ENCODE peak calls at places on chromosomes 12 and 14, in four cellular contexts. C is fibroblast of mammary gland; H is kidney; P is CD8-positive, alpha-beta T cell. Q is an unnamed sample.

GRCh38 chr14:30573203-30573814 is 14.4 kb downstream of the G2E3 start:
- DNase-seq in C (peak), H (no peak), P (no peak), Q (no peak)

GRCh38 chr12:23354800-23355199 is 594.7 kb downstream of the SOX5 start:
- DNase-seq in C (no peak), H (no peak), P (no peak), Q (no peak)

GRCh38 chr14:21093769-21094681 is 4.4 kb downstream of the ZNF219 start:
- DNase-seq in C (no peak), H (no peak), P (no peak), Q (no peak)

GRCh38 chr12:75592086-75592485 is 80.7 kb upstream of the KRR1 start:
- DNase-seq in C (no peak), H (no peak), P (no peak), Q (no peak)

GRCh38 chr14:26332966-26333365 is 264.9 kb downstream of the NOVA1 start:
- DNase-seq in C (peak), H (no peak), P (no peak), Q (no peak)

GRCh38 chr12:1978078-1978477 is 26.2 kb downstream of the DCP1B start:
- DNase-seq in C (peak), H (no peak), P (no peak), Q (no peak)

GRCh38 chr12:43969882-43970281 is 134.0 kb downstream of the TMEM117 start:
- DNase-seq in C (peak), H (no peak), P (no peak), Q (peak)

GRCh38 chr14:67487937-67488893 is at the start of gene TMEM229B:
- DNase-seq in C (no peak), H (peak), P (peak), Q (no peak)

GRCh38 chr12:4908694-4909396 is 860 bp upstream of the KCNA1 start:
- DNase-seq in C (peak), H (peak), P (no peak), Q (no peak)

GRCh38 chr12:130181211-130181610 is 18.9 kb downstream of the FZD10 start:
- DNase-seq in C (no peak), H (no peak), P (no peak), Q (no peak)

GRCh38 chr12:65308001-65308400 is 29.5 kb downstream of the MSRB3 start:
- DNase-seq in C (peak), H (no peak), P (no peak), Q (no peak)

GRCh38 chr12:53956914-53957536 is 2.3 kb downstream of the HOXC12 start:
- DNase-seq in C (no peak), H (no peak), P (no peak), Q (no peak)

GRCh38 chr12:126343352-126343751 is 1278.1 kb downstream of the AACS start:
- DNase-seq in C (no peak), H (no peak), P (no peak), Q (no peak)

GRCh38 chr14:63214417-63215196 is 10.4 kb downstream of the RHOJ start:
- DNase-seq in C (no peak), H (no peak), P (no peak), Q (no peak)

GRCh38 chr12:13486794-13487193 is 290.3 kb downstream of the EMP1 start:
- DNase-seq in C (no peak), H (no peak), P (no peak), Q (no peak)

GRCh38 chr14:61668267-61668666 is 27.0 kb upstream of the HIF1A start:
- DNase-seq in C (no peak), H (no peak), P (no peak), Q (no peak)

GRCh38 chr14:68011629-68012028 is 192.1 kb downstream of the RAD51B start:
- DNase-seq in C (peak), H (no peak), P (no peak), Q (peak)

GRCh38 chr14:63164108-63164683 is 40.0 kb upstream of the RHOJ start:
- DNase-seq in C (no peak), H (no peak), P (no peak), Q (no peak)

GRCh38 chr12:87922721-87923120 is 106.5 kb downstream of the C12orf50 start:
- DNase-seq in C (no peak), H (no peak), P (no peak), Q (peak)

GRCh38 chr14:104502060-104502459 is 77.5 kb upstream of the C14orf180 start:
- DNase-seq in C (no peak), H (no peak), P (no peak), Q (no peak)

GRCh38 chr12:112916270-112916669 is 9.5 kb downstream of the OAS1 start:
- DNase-seq in C (no peak), H (no peak), P (no peak), Q (no peak)

GRCh38 chr14:28770574-28770973 is 4.0 kb downstream of the FOXG1 start:
- DNase-seq in C (no peak), H (no peak), P (no peak), Q (no peak)

GRCh38 chr12:99386907-99387306 is 260.6 kb upstream of the GARIN6 start:
- DNase-seq in C (peak), H (no peak), P (no peak), Q (no peak)

GRCh38 chr12:124395284-124395752 is 100.4 kb downstream of the RFLNA start:
- DNase-seq in C (no peak), H (no peak), P (no peak), Q (no peak)

GRCh38 chr12:124359671-124360581 is 65.0 kb downstream of the RFLNA start:
- DNase-seq in C (no peak), H (no peak), P (no peak), Q (no peak)

GRCh38 chr14:69351385-69351784 is 46.7 kb downstream of the ERH start:
- DNase-seq in C (no peak), H (no peak), P (no peak), Q (no peak)

GRCh38 chr12:65948320-65949008 is 124.2 kb downstream of the HMGA2 start:
- DNase-seq in C (peak), H (peak), P (no peak), Q (no peak)

GRCh38 chr14:50620341-50620740 is 47.8 kb downstream of the SAV1 start:
- DNase-seq in C (peak), H (no peak), P (no peak), Q (no peak)

GRCh38 chr12:48442191-48442828 is 30.0 kb upstream of the ANP32D start:
- DNase-seq in C (no peak), H (no peak), P (no peak), Q (no peak)

GRCh38 chr12:87779016-87779415 is 250.2 kb downstream of the C12orf50 start:
- DNase-seq in C (no peak), H (peak), P (no peak), Q (no peak)

GRCh38 chr12:75848533-75848932 is 183.0 kb downstream of the PHLDA1 start:
- DNase-seq in C (no peak), H (no peak), P (no peak), Q (no peak)

GRCh38 chr12:6684609-6685008 is 4.6 kb downstream of the ZNF384 start:
- DNase-seq in C (peak), H (no peak), P (no peak), Q (no peak)

GRCh38 chr12:60494249-60494648 is 898.4 kb downstream of the SLC16A7 start:
- DNase-seq in C (peak), H (no peak), P (no peak), Q (peak)

GRCh38 chr14:72215080-72215479 is 282.9 kb downstream of the RGS6 start:
- DNase-seq in C (no peak), H (no peak), P (no peak), Q (no peak)

GRCh38 chr12:3935078-3935477 is 61.9 kb upstream of the PARP11 start:
- DNase-seq in C (no peak), H (no peak), P (no peak), Q (no peak)

GRCh38 chr14:24613747-24614146 is 4.3 kb upstream of the GZMH start:
- DNase-seq in C (no peak), H (no peak), P (no peak), Q (no peak)

GRCh38 chr12:20370001-20370381 is 1.7 kb downstream of the PDE3A start:
- DNase-seq in C (peak), H (no peak), P (no peak), Q (no peak)

GRCh38 chr12:20369164-20370000 is 1.0 kb downstream of the PDE3A start:
- DNase-seq in C (peak), H (peak), P (no peak), Q (no peak)

GRCh38 chr12:20366776-20367409 is 1.4 kb upstream of the PDE3A start:
- DNase-seq in C (no peak), H (no peak), P (no peak), Q (no peak)

GRCh38 chr12:20368653-20369163 is 371 bp downstream of the PDE3A start:
- DNase-seq in C (peak), H (peak), P (no peak), Q (no peak)

DNA sequence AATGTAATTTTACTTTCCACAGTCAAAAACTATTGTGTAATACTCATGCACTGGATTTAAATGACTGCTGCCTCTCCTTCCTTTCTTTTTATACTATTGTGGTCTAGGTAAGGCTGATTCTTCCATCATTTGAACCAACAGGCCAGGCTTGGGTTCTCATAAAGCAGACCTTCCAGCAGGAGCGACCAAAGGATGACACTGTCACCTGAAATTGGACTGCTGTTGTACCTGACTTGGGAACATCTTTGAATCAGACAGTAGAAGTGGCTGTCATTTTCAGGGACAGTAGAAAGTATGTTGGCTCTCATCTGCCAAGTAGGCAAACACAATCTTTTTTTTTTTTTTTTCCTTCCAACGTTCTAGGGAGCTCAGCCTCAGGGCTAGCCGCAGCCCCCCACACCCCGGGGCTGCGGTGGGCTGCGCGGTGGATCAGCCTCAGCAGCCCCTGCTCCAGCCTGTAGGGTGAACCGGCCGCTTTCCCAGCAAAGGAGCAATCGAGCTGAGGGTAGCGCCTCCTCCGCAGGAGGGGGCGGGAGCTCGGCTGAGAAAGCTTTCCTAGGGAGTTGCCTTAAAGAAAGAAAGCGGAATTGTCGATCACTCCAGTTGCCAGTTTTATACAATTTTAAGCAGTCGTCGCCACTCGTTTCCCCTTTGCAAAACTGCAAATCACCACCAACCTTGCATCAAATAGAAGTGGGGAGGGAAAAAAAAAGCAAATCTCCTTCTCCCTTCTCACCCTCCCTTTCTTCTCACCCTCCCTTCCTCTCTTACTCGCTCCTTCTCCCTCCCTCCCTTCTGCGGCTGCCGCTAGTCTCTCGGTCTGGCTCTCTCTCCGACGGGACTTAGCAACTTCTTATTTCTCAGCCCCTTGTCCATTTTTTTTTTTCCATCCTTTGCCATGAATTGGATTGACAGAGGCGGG is at the start of gene PDE3A:
- DNase-seq in C (peak), H (peak), P (no peak), Q (no peak)
- TF ChIP-seq CTCF in C (peak), H (peak), P (no peak), Q (peak)

DNA sequence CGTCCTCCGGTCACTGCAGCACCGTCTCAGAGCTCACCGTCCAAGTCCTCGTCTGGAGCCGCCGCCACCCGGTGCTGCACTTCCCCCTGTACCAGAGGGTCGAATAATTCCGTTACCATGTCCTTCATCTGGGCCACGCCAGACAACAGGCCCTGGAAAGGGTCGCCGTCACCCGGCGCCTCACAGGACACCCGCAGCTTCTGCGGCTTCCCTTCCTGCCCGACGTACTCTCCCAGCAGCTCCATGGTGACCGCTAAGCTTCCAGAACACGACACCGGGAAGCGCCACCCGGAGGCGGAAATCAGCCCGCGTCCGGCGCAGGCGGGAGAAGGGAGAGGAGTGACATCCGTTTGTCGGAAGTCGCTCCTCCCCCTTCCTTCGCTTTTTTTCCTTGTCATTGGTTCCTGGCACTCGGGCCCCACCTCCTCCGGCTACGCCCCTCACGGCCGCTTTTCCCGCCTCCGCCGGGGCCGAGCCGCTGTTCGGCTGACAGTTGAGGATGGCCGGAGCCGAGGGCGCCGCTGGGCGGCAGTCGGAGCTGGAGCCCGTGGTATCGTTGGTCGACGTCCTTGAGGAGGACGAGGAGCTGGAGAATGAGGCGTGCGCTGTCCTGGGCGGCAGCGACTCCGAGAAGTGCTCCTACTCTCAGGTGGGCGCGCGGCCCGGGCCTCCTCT is at the start of the genes GON7 and UBR7:
- DNase-seq in C (peak), H (peak), P (peak), Q (peak)
- TF ChIP-seq CTCF in C (no peak), H (peak), P (no peak), Q (peak)

DNA sequence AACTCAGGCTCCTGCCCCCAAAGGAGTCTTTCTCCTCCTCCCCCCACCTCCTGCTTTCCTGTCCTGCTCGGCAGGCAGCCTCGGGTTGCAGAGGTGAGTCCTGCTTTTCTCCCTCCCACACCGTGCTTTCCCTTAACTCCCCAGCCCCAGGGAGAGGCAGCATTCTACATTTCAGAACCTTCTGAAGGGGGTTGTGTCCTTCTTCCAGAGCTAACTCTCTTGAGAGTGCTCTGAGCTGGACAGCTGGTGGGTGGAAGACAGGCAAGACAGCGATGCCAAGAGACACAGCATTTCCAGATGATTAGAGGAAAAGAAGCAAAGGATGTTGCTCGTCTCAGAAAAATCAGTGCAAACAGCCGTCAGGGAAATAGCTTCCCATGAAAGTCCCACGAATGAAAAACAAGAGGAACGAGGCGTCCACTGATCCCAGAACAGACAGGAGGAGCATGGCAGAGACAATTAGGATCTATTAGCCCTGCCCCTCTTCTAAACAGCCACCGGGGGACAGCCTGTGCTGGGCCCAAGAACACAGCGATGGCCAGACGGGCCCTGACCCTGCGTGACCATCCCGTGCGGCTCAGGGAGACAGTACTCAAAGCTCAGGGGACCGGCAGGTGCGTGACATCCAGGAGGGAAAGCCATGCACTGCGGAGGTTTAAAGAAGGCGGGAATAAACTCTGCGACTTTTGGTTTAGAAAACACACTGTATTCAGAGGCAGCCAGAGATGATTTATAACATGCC is 216.5 kb upstream of the RTL1 start:
- DNase-seq in C (peak), H (peak), P (no peak), Q (no peak)
- TF ChIP-seq CTCF in C (no peak), H (no peak), P (no peak), Q (no peak)

DNA sequence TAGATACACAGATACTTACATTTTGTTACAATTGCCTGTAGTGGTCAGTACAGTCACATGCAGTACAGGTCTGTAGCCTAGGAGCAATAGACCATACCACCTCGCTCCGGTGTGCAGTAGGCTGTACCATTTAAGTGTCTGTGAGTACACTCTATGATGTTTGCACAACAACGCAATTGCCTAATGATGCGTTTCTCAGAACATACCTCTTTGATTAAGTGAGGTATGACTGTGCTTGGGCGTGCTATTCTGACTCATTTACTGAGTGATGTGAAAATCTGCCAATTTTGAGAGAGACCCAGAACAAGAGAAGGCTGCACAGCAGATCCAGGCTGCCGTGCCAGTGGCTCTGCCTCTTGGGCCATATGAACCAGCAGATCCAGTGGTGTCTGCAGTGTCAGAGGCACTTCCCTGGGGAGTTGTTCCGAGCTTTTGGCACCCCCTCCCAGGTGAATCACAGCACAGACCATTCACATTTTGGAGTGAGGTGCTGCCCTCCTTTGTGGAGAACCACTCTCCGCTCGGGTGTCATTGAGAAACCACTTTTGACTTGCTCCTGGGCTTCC is 20.4 kb downstream of the DLK1 start:
- DNase-seq in C (peak), H (peak), P (no peak), Q (peak)
- TF ChIP-seq CTCF in C (no peak), H (no peak), P (no peak), Q (no peak)

DNA sequence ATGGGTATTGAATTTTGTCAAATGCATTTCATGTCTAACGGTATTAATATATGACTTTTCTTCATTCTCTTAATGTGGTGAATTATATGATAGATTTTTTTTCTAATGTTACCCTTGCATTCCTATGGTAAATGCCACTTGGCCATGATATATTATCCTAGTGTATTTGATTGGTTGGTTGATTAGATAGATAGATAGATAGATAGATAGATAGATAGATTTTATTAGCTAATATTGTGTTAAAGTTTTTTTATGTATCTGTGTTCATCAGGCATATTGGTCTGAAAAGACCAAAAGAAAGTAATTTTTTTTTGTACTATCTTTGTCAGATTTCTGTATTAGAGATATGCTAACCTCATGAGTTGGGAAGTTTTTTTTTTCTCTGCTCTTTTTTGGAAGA is 124.6 kb downstream of the TGFB3 start:
- DNase-seq in C (no peak), H (no peak), P (no peak), Q (no peak)
- TF ChIP-seq CTCF in C (no peak), H (no peak), P (no peak), Q (no peak)

GRCh38 chr14:65486856-65487255 is 74.3 kb downstream of the FUT8 start:
- DNase-seq in C (no peak), H (no peak), P (no peak), Q (no peak)
- TF ChIP-seq CTCF in C (no peak), H (no peak), P (no peak), Q (no peak)

DNA sequence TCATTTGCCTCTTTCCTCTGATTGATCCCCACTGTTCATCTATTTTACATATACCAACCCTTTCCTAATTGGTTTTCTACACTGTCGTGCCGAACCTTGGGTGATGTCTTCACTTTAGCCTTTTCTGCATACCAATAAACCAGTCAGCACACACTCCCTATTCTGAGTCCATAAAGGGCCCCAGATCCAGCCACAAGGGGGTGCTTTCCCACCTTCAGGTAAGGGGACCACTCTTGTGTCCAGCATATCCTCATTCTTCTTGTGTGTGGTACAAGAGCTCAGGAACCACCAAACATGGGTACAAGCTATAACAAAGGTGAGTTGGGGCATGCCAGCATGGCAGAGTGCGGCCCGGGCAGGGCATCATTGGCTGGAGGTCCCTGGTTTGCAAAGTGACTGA is 859.8 kb downstream of the FSCB start:
- DNase-seq in C (no peak), H (no peak), P (no peak), Q (no peak)
- TF ChIP-seq CTCF in C (no peak), H (no peak), P (no peak), Q (no peak)

Q was measured in AG04449.